ENCODE peak calls at places on chromosomes 11 and 22, in five cellular contexts. O, V, D, Q and I are unnamed samples.

GRCh38 chr11:72155751-72156150 is 20.2 kb downstream of the FOLR3 start:
- DNase-seq in O (no peak), Q (no peak), D (no peak), V (no peak), I (no peak)

GRCh38 chr11:30619767-30620166 is 33.6 kb upstream of the MPPED2 start:
- DNase-seq in Q (no peak), V (no peak), D (no peak), O (no peak), I (no peak)

GRCh38 chr11:130165601-130166456 is 6.2 kb downstream of the ST14 start:
- DNase-seq in V (no peak), D (no peak), O (no peak), Q (no peak), I (no peak)

GRCh38 chr11:65213322-65214211 is 31.8 kb downstream of the CAPN1 start:
- DNase-seq in Q (peak; percentile 47), O (no peak), V (no peak), D (peak; percentile 19), I (peak; percentile 66)

GRCh38 chr11:93081694-93082093 is 112.2 kb downstream of the MTNR1B start:
- DNase-seq in Q (no peak), D (no peak), O (no peak), V (no peak), I (no peak)

GRCh38 chr11:35969089-35970046 is 25.5 kb downstream of the LDLRAD3 start:
- DNase-seq in D (no peak), Q (no peak), O (no peak), V (no peak), I (no peak)

GRCh38 chr22:42340695-42341383 is 70.4 kb upstream of the TCF20 start:
- DNase-seq in V (no peak), Q (no peak), D (no peak), O (no peak), I (no peak)

GRCh38 chr11:12723410-12724297 is 49.4 kb downstream of the TEAD1 start:
- DNase-seq in D (no peak), V (no peak), O (no peak), Q (no peak), I (no peak)

GRCh38 chr11:47523491-47524199 is 29.3 kb downstream of the CELF1 start:
- DNase-seq in Q (no peak), O (peak; percentile 28), D (no peak), V (peak; percentile 41), I (no peak)

GRCh38 chr11:79182794-79183193 is 258.0 kb downstream of the TENM4 start:
- DNase-seq in V (no peak), D (no peak), O (no peak), Q (no peak), I (no peak)

GRCh38 chr22:21927174-21927823 is 25.3 kb downstream of the PPM1F start:
- DNase-seq in V (no peak), Q (no peak), O (no peak), D (no peak), I (peak; percentile 62)

GRCh38 chr22:46574993-46575914 is 37.8 kb upstream of the CELSR1 start:
- DNase-seq in O (no peak), Q (peak; percentile 77), D (no peak), V (no peak), I (no peak)

GRCh38 chr22:44622147-44622427 is 79.9 kb upstream of the PRR5 start:
- DNase-seq in D (no peak), Q (no peak), O (peak; percentile 34), V (peak; percentile 47), I (peak; percentile 66)

GRCh38 chr11:8652140-8652539 is 30.3 kb downstream of the TRIM66 start:
- DNase-seq in Q (no peak), O (no peak), V (no peak), D (no peak), I (no peak)

GRCh38 chr11:117925198-117925925 is 3.8 kb downstream of the TMPRSS13 start:
- DNase-seq in O (no peak), V (no peak), Q (no peak), D (no peak), I (no peak)

GRCh38 chr22:26106412-26106811 is 62.9 kb upstream of the SEZ6L start:
- DNase-seq in Q (no peak), O (no peak), V (no peak), D (no peak), I (no peak)

GRCh38 chr11:103659138-103659734 is 377.2 kb upstream of the DDI1 start:
- DNase-seq in V (no peak), Q (no peak), D (no peak), O (no peak), I (no peak)

GRCh38 chr11:47918370-47918690 is 62.0 kb upstream of the PTPRJ start:
- DNase-seq in V (no peak), D (no peak), O (no peak), Q (no peak), I (no peak)

GRCh38 chr11:87281496-87281895 is 243.8 kb downstream of the TMEM135 start:
- DNase-seq in D (no peak), V (no peak), Q (no peak), O (no peak), I (no peak)

GRCh38 chr11:66343176-66343575 is 1.7 kb downstream of the BRMS1 start:
- DNase-seq in D (no peak), V (no peak), Q (no peak), O (no peak), I (no peak)

GRCh38 chr11:3609416-3610265 is 32.2 kb downstream of the ART5 start:
- DNase-seq in Q (no peak), O (peak; percentile 10), V (peak; percentile 44), D (no peak), I (no peak)

GRCh38 chr11:78145511-78146030 is 6.1 kb upstream of the ALG8 start:
- DNase-seq in V (no peak), O (no peak), Q (no peak), D (no peak), I (no peak)

GRCh38 chr11:104694259-104695070 is 203.8 kb downstream of the CASP12 start:
- DNase-seq in D (no peak), O (no peak), Q (no peak), V (no peak), I (no peak)

GRCh38 chr11:47905358-47906059 is 57.4 kb upstream of the NUP160 start:
- DNase-seq in D (no peak), O (no peak), Q (no peak), V (no peak), I (no peak)

GRCh38 chr11:8363924-8364323 is 100.2 kb upstream of the LMO1 start:
- DNase-seq in D (no peak), O (no peak), V (no peak), Q (no peak), I (no peak)

GRCh38 chr22:29299136-29299900 is 7.1 kb upstream of the GAS2L1 start:
- DNase-seq in O (no peak), V (no peak), Q (peak; percentile 45), D (no peak), I (peak; percentile 61)

GRCh38 chr11:10327254-10327653 is 22.4 kb downstream of the ADM start:
- DNase-seq in Q (no peak), V (no peak), O (no peak), D (no peak), I (no peak)

GRCh38 chr11:12995823-12996222 is 13.3 kb upstream of the RASSF10 start:
- DNase-seq in D (no peak), Q (no peak), O (no peak), V (no peak), I (no peak)